ENCODE peak calls at places on chromosomes 4 and X, in five cellular contexts. P is omental fat pad, C is MCF 10A, R is psoas muscle, F is foreskin fibroblast. D is an unnamed sample.

GRCh38 chrX:136694491-136695087 is 46.6 kb downstream of the CD40LG start:
- DNase-seq in P (no peak), C (peak; percentile 52), R (no peak), F (peak; percentile 66), D (no peak)

GRCh38 chrX:38036471-38036870 is 30.1 kb downstream of the SYTL5 start:
- DNase-seq in P (no peak), C (no peak), R (no peak), F (peak; percentile 41), D (no peak)

GRCh38 chr4:72969957-72970356 is 99.6 kb downstream of the COX18 start:
- DNase-seq in P (no peak), C (no peak), R (no peak), F (peak; percentile 21), D (no peak)

GRCh38 chr4:60913026-60913425 is 287.1 kb upstream of the ADGRL3 start:
- DNase-seq in P (no peak), C (no peak), R (no peak), F (no peak), D (no peak)

GRCh38 chrX:141662781-141663180 is 35.8 kb downstream of the SPANXD start:
- DNase-seq in P (no peak), C (no peak), R (no peak), F (no peak), D (no peak)

GRCh38 chr4:153140294-153140693 is 63.9 kb upstream of the TRIM2 start:
- DNase-seq in P (no peak), C (no peak), R (no peak), F (no peak), D (no peak)

GRCh38 chr4:183353557-183353956 is 31.3 kb upstream of the CLDN24 start:
- DNase-seq in P (no peak), C (no peak), R (no peak), F (no peak), D (no peak)

GRCh38 chr4:112854420-112854819 is 195.0 kb upstream of the ANK2 start:
- DNase-seq in P (no peak), C (no peak), R (no peak), F (no peak), D (no peak)

GRCh38 chrX:105463483-105463882 is 243.0 kb upstream of the TEX13A start:
- DNase-seq in P (no peak), C (peak; percentile 56), R (no peak), F (peak; percentile 33), D (no peak)

GRCh38 chrX:110163488-110163887 is 154.4 kb downstream of the AMMECR1 start:
- DNase-seq in P (no peak), C (no peak), R (no peak), F (peak; percentile 34), D (no peak)

GRCh38 chr4:157459789-157460188 is 239.3 kb downstream of the GRIA2 start:
- DNase-seq in P (no peak), C (peak; percentile 37), R (no peak), F (no peak), D (no peak)

GRCh38 chr4:186719925-186720694 is 3.5 kb downstream of the FAT1 start:
- DNase-seq in P (no peak), C (peak; percentile 67), R (no peak), F (peak; percentile 64), D (no peak)

GRCh38 chr4:54090804-54091623 is 8.9 kb upstream of the GSX2 start:
- DNase-seq in P (no peak), C (no peak), R (peak; percentile 50), F (peak; percentile 71), D (no peak)

GRCh38 chr4:159248383-159249178 is 145.7 kb downstream of the RAPGEF2 start:
- DNase-seq in P (no peak), C (peak; percentile 10), R (no peak), F (peak; percentile 25), D (no peak)

GRCh38 chr4:185810746-185811508 is 1.1 kb downstream of the SORBS2 start:
- DNase-seq in P (no peak), C (peak; percentile 13), R (no peak), F (no peak), D (no peak)

GRCh38 chrX:150506486-150506885 is 61.9 kb upstream of the MTM1 start:
- DNase-seq in P (no peak), C (no peak), R (no peak), F (no peak), D (no peak)

GRCh38 chr4:68367835-68368234 is 17.9 kb upstream of the YTHDC1 start:
- DNase-seq in P (no peak), C (no peak), R (no peak), F (no peak), D (no peak)

GRCh38 chr4:36006226-36006625 is 238.1 kb downstream of the ARAP2 start:
- DNase-seq in P (no peak), C (peak; percentile 55), R (no peak), F (peak; percentile 3), D (no peak)

GRCh38 chrX:77820328-77820727 is 34.3 kb upstream of the ATRX start:
- DNase-seq in P (no peak), C (no peak), R (no peak), F (no peak), D (no peak)

GRCh38 chr4:150570123-150570522 is 11.8 kb upstream of the MAB21L2 start:
- DNase-seq in P (no peak), C (no peak), R (no peak), F (no peak), D (no peak)

GRCh38 chr4:88696620-88697019 is 1.0 kb downstream of the NAP1L5 start:
- DNase-seq in P (no peak), C (no peak), R (no peak), F (peak; percentile 29), D (no peak)

GRCh38 chr4:54696649-54697048 is 38.9 kb downstream of the KIT start:
- DNase-seq in P (no peak), C (peak; percentile 4), R (no peak), F (no peak), D (no peak)

GRCh38 chrX:46642145-46642544 is 68.6 kb downstream of the CHST7 start:
- DNase-seq in P (no peak), C (peak; percentile 38), R (no peak), F (peak; percentile 55), D (no peak)

GRCh38 chr4:142407569-142407968 is 438.5 kb downstream of the INPP4B start:
- DNase-seq in P (no peak), C (peak; percentile 53), R (no peak), F (peak; percentile 61), D (no peak)

GRCh38 chr4:18020145-18020670 is 1.3 kb downstream of the LCORL start:
- DNase-seq in P (no peak), C (peak; percentile 30), R (no peak), F (peak; percentile 37), D (no peak)

GRCh38 chr4:85081196-85081595 is 114.7 kb upstream of the WDFY3 start:
- DNase-seq in P (no peak), C (no peak), R (no peak), F (no peak), D (no peak)

GRCh38 chr4:85086721-85087120 is 120.2 kb upstream of the WDFY3 start:
- DNase-seq in P (no peak), C (no peak), R (no peak), F (no peak), D (no peak)

DNA sequence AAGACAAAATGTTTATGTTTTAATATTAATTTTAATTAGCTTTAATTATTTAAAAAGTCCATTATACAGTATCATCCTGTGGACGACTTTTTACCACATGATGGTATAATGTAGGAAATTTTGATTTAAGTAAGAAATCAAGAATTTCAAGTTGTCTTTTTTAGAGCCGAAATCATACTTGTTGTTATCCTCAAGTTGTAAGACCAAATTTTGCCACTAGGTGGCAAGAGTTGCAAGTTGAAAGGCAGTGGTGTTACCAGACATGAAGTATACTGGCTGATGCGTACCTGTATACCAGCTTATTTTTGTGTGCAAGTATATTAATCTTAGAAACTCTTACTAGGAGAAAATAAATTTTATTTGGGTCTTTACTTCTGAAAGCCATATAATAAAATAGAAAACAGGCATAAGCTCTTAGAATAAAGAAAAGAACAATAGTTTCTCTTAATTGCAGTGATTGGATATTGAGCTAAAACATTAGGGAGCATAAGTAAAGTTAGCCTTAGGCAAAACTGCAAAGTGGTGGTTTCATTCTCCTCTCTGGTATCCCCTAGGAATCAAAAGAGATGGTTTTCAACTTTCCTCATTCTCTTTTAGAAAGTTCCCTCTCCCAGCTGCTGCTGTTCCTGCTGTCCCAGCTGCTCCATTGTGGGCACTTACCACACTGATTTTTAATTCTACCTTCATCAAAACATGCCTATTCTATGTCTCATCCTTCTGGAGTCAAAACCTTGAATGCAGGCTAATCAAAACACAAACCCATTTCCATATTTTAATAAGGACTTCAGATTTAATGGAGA is 118.1 kb upstream of the WDFY3 start:
- DNase-seq in P (no peak), C (peak; percentile 80), R (no peak), F (peak; percentile 86), D (no peak)
- TF ChIP-seq CTCF in P (no peak), C (peak; percentile 67), R (peak; percentile 68), F (peak; percentile 72), D (peak; percentile 92)

DNA sequence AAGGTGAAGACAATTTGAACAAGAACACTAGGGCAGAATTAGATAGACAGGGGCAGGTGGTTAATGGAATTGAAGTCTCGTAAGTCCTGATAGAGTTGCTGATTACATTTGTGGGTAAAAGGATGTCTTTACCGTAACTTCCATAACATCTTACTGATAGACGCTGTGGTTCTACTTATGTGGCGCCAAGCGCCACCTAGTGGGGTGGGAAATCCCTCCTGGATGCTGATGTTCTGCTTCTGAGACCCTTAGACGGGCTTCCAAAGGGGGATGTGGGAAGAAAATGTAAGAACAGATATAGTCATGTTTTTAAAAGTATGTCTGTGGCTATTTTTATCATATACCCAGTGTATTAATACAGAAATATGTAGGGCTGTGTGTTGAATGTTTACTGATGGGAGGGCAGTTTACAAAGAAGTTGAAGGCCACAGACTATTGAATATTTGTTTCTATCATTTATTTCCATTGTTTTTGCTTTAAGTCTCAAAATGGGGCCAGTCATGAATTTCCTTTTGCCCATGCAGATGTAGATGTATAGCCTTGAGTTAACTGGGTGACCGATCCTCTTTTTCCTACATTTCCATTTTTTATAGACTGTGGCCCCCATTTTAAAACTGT is 12.2 kb upstream of the TLR8 start:
- DNase-seq in P (no peak), C (peak; percentile 53), R (peak; percentile 52), F (peak; percentile 31), D (no peak)
- TF ChIP-seq CTCF in P (no peak), C (peak; percentile 85), R (peak; percentile 34), F (peak; percentile 47), D (no peak)

DNA sequence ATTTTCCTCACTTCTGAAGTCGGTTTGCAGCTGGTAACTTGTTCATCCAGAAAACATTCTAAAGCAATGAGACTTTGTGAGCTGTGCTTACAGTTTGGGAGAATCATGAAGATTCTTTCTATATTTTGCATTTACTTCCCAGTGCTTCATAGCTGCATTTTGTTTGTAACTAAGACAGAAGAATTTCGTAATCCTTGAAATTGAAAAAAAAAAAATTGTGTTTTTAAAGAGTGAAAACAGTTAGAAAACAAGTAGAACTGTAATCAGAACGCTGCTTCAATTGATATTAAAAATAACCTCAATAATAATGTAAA is 392.4 kb downstream of the UNC5C start:
- DNase-seq in P (no peak), C (no peak), R (no peak), F (no peak), D (no peak)
- TF ChIP-seq CTCF in P (no peak), C (no peak), R (no peak), F (no peak), D (no peak)

GRCh38 chr4:4521767-4522166 is 20.1 kb downstream of the STX18 start:
- DNase-seq in P (no peak), C (no peak), R (no peak), F (no peak), D (no peak)

GRCh38 chr4:4519296-4519898 is 22.5 kb downstream of the STX18 start:
- DNase-seq in P (no peak), C (peak; percentile 48), R (no peak), F (peak; percentile 46), D (no peak)

GRCh38 chr4:4521069-4521468 is 20.8 kb downstream of the STX18 start:
- DNase-seq in P (no peak), C (no peak), R (no peak), F (no peak), D (no peak)

GRCh38 chr4:4526401-4526800 is 15.4 kb downstream of the STX18 start:
- DNase-seq in P (no peak), C (no peak), R (no peak), F (no peak), D (no peak)

GRCh38 chr4:4524364-4524763 is 17.5 kb downstream of the STX18 start:
- DNase-seq in P (no peak), C (no peak), R (no peak), F (no peak), D (no peak)
- TF ChIP-seq CTCF in P (no peak), C (no peak), R (no peak), F (no peak), D (no peak)

D was measured in mesothelial cell of epicardium.